ENCODE peak calls at places on chromosomes 5 and 9, in six cellular contexts. T is mucosa of descending colon, N is neural crest cell, X is left cardiac atrium, D is islet precursor cell, Z is fibroblast of lung. I is an unnamed sample.

GRCh38 chr5:37770791-37771190 is 69.0 kb downstream of the GDNF start:
- DNase-seq in T (no peak), N (no peak), X (no peak), D (no peak), Z (peak), I (no peak)

GRCh38 chr9:72597181-72597517 is 75.7 kb downstream of the TMC1 start:
- DNase-seq in T (no peak), N (no peak), X (no peak), D (no peak), Z (no peak), I (no peak)

GRCh38 chr5:143515829-143516228 is 112.3 kb upstream of the NR3C1 start:
- DNase-seq in T (no peak), N (no peak), X (no peak), D (no peak), Z (no peak), I (peak)

GRCh38 chr5:137724251-137724650 is 11.6 kb downstream of the KLHL3 start:
- DNase-seq in T (no peak), N (no peak), X (no peak), D (no peak), Z (no peak), I (no peak)

GRCh38 chr5:133232435-133232834 is 180.6 kb downstream of the HSPA4 start:
- DNase-seq in T (no peak), N (no peak), X (no peak), D (no peak), Z (no peak), I (no peak)

GRCh38 chr5:59187772-59188347 is 605.0 kb downstream of the RAB3C start:
- DNase-seq in T (no peak), N (no peak), X (no peak), D (no peak), Z (peak), I (no peak)

GRCh38 chr9:95313010-95313498 is 4.5 kb downstream of the FANCC start:
- DNase-seq in T (peak), N (peak), X (peak), D (peak), Z (peak), I (peak)

GRCh38 chr5:160165137-160166068 is 46.2 kb upstream of the PWWP2A start:
- DNase-seq in T (peak), N (no peak), X (peak), D (peak), Z (peak), I (peak)

GRCh38 chr9:133699546-133699945 is 38.6 kb downstream of the SARDH start:
- DNase-seq in T (no peak), N (no peak), X (no peak), D (no peak), Z (no peak), I (no peak)

GRCh38 chr5:139178582-139178917 is 19.6 kb downstream of the SIL1 start:
- DNase-seq in T (no peak), N (no peak), X (no peak), D (no peak), Z (peak), I (no peak)

GRCh38 chr5:146878471-146879172 is at the start of gene PPP2R2B:
- DNase-seq in T (peak), N (peak), X (peak), D (peak), Z (peak), I (peak)

GRCh38 chr5:119036101-119036762 is 34.7 kb upstream of the DMXL1 start:
- DNase-seq in T (no peak), N (no peak), X (no peak), D (no peak), Z (peak), I (no peak)

GRCh38 chr5:79484731-79485130 is 29.2 kb downstream of the HOMER1 start:
- DNase-seq in T (no peak), N (no peak), X (no peak), D (no peak), Z (no peak), I (no peak)

GRCh38 chr5:78533356-78533755 is 115.2 kb downstream of the LHFPL2 start:
- DNase-seq in T (no peak), N (no peak), X (no peak), D (no peak), Z (no peak), I (no peak)

GRCh38 chr9:35658894-35659220 is 765 bp downstream of the CCDC107 start:
- DNase-seq in T (no peak), N (no peak), X (peak), D (no peak), Z (peak), I (no peak)

GRCh38 chr5:32852535-32852934 is 141.4 kb downstream of the NPR3 start:
- DNase-seq in T (no peak), N (no peak), X (peak), D (peak), Z (peak), I (peak)

GRCh38 chr9:98993570-98993945 is 49.9 kb downstream of the COL15A1 start:
- DNase-seq in T (no peak), N (no peak), X (peak), D (peak), Z (no peak), I (peak)

GRCh38 chr9:106820866-106821265 is 42.1 kb upstream of the ZNF462 start:
- DNase-seq in T (no peak), N (no peak), X (no peak), D (no peak), Z (no peak), I (no peak)

GRCh38 chr9:17721954-17722353 is 143.1 kb downstream of the SH3GL2 start:
- DNase-seq in T (no peak), N (no peak), X (no peak), D (no peak), Z (no peak), I (no peak)

GRCh38 chr5:163177971-163178370 is 259.4 kb upstream of the CCNG1 start:
- DNase-seq in T (no peak), N (no peak), X (no peak), D (no peak), Z (no peak), I (no peak)

GRCh38 chr5:55509097-55509496 is 25.7 kb downstream of the PLPP1 start:
- DNase-seq in T (no peak), N (no peak), X (no peak), D (no peak), Z (no peak), I (no peak)

GRCh38 chr5:42542106-42542505 is 118.9 kb downstream of the GHR start:
- DNase-seq in T (no peak), N (no peak), X (no peak), D (no peak), Z (no peak), I (no peak)

GRCh38 chr9:98516205-98516896 is 192.4 kb downstream of the GABBR2 start:
- DNase-seq in T (no peak), N (no peak), X (no peak), D (no peak), Z (no peak), I (no peak)

GRCh38 chr9:106322741-106323140 is 540.2 kb upstream of the ZNF462 start:
- DNase-seq in T (no peak), N (no peak), X (no peak), D (peak), Z (no peak), I (no peak)

GRCh38 chr5:133497608-133498348 is 114.6 kb downstream of the FSTL4 start:
- DNase-seq in T (no peak), N (no peak), X (no peak), D (peak), Z (no peak), I (no peak)

GRCh38 chr9:124306098-124306735 is 48.5 kb downstream of the NEK6 start:
- DNase-seq in T (no peak), N (no peak), X (no peak), D (peak), Z (peak), I (no peak)

GRCh38 chr5:177176175-177176704 is 42.7 kb downstream of the NSD1 start:
- DNase-seq in T (no peak), N (no peak), X (no peak), D (no peak), Z (no peak), I (no peak)

GRCh38 chr5:111734013-111734412 is 23.0 kb downstream of the NREP start:
- DNase-seq in T (no peak), N (no peak), X (no peak), D (no peak), Z (peak), I (no peak)

GRCh38 chr9:13351768-13352386 is 72.4 kb upstream of the MPDZ start:
- DNase-seq in T (no peak), N (no peak), X (no peak), D (no peak), Z (peak), I (no peak)